ENCODE peak calls at places on chromosomes 3 and 15, in seven cellular contexts. G, R, K, W, P, T and V are unnamed samples.

GRCh38 chr3:133412511-133413165 is 12.8 kb downstream of the BFSP2 start:
- DNase-seq in G (no peak), R (no peak), K (peak; percentile 70), W (no peak), P (no peak), T (no peak), V (no peak)

GRCh38 chr15:61621146-61621545 is 392.0 kb upstream of the RORA start:
- DNase-seq in G (no peak), R (no peak), K (peak; percentile 37), W (peak; percentile 49), P (peak; percentile 16), T (no peak), V (peak; percentile 66)

GRCh38 chr3:180383332-180384020 is 218.5 kb upstream of the TTC14 start:
- DNase-seq in G (no peak), R (no peak), K (no peak), W (no peak), P (no peak), T (no peak), V (no peak)

GRCh38 chr15:76972420-76973361 is 22.2 kb upstream of the PSTPIP1 start:
- DNase-seq in G (no peak), R (no peak), K (no peak), W (no peak), P (no peak), T (no peak), V (no peak)

GRCh38 chr15:40372966-40373365 is 9.6 kb upstream of the KNSTRN start:
- DNase-seq in G (no peak), R (no peak), K (peak; percentile 33), W (no peak), P (no peak), T (no peak), V (peak; percentile 45)

GRCh38 chr3:50539356-50539838 is 28.1 kb downstream of the C3orf18 start:
- DNase-seq in G (no peak), R (no peak), K (no peak), W (no peak), P (no peak), T (no peak), V (no peak)

GRCh38 chr3:162287600-162287999 is 791.0 kb downstream of the OTOL1 start:
- DNase-seq in G (no peak), R (no peak), K (no peak), W (no peak), P (no peak), T (no peak), V (no peak)

GRCh38 chr15:67520976-67521769 is at the start of gene C15orf61:
- DNase-seq in G (peak; percentile 75), R (peak; percentile 66), K (peak; percentile 72), W (peak; percentile 86), P (peak; percentile 82), T (peak; percentile 91), V (peak; percentile 80)

GRCh38 chr3:137163958-137164357 is 206.2 kb downstream of the IL20RB start:
- DNase-seq in G (no peak), R (no peak), K (no peak), W (no peak), P (no peak), T (no peak), V (no peak)

GRCh38 chr3:20537234-20537633 is 351.2 kb upstream of the SGO1 start:
- DNase-seq in G (no peak), R (no peak), K (no peak), W (no peak), P (no peak), T (no peak), V (peak; percentile 26)

GRCh38 chr15:35624881-35625280 is 78.9 kb upstream of the DPH6 start:
- DNase-seq in G (no peak), R (no peak), K (peak; percentile 97), W (no peak), P (no peak), T (peak; percentile 37), V (no peak)

GRCh38 chr3:66048051-66048395 is 9.3 kb upstream of the MAGI1 start:
- DNase-seq in G (no peak), R (no peak), K (peak; percentile 52), W (no peak), P (no peak), T (no peak), V (no peak)

GRCh38 chr3:13788522-13789424 is 91.1 kb downstream of the WNT7A start:
- DNase-seq in G (no peak), R (no peak), K (peak; percentile 3), W (no peak), P (no peak), T (no peak), V (peak; percentile 53)

GRCh38 chr3:133742351-133743091 is 3.7 kb upstream of the TF start:
- DNase-seq in G (no peak), R (no peak), K (peak; percentile 83), W (no peak), P (no peak), T (no peak), V (no peak)

GRCh38 chr15:85825719-85826118 is 31.0 kb upstream of the KLHL25 start:
- DNase-seq in G (no peak), R (no peak), K (no peak), W (no peak), P (no peak), T (no peak), V (no peak)

GRCh38 chr3:59368887-59369286 is 319.1 kb upstream of the CFAP20DC start:
- DNase-seq in G (no peak), R (no peak), K (no peak), W (no peak), P (no peak), T (no peak), V (no peak)

GRCh38 chr3:15440891-15441290 is 13.5 kb downstream of the EAF1 start:
- DNase-seq in G (no peak), R (no peak), K (peak; percentile 40), W (no peak), P (no peak), T (no peak), V (no peak)

GRCh38 chr3:57727096-57727495 is 29.0 kb upstream of the SLMAP start:
- DNase-seq in G (no peak), R (no peak), K (no peak), W (no peak), P (no peak), T (no peak), V (no peak)